ENCODE peak calls at places on chromosomes 5 and 9, in five cellular contexts. V, T, Z, B and G are unnamed samples.

GRCh38 chr5:40906351-40906751 is 2.9 kb upstream of the C7 start:
- DNase-seq in T (no peak), Z (no peak), B (peak; percentile 9), V (no peak), G (no peak)

GRCh38 chr9:135216236-135216635 is 128.8 kb downstream of the OLFM1 start:
- DNase-seq in Z (no peak), V (no peak), T (no peak), B (no peak), G (no peak)

GRCh38 chr5:150077996-150078801 is 8.2 kb downstream of the CSF1R start:
- DNase-seq in V (no peak), B (no peak), T (no peak), Z (no peak), G (no peak)

GRCh38 chr9:2116073-2116472 is 100.9 kb downstream of the SMARCA2 start:
- DNase-seq in B (peak; percentile 7), V (peak; percentile 29), Z (peak; percentile 7), T (peak; percentile 17), G (peak; percentile 59)

GRCh38 chr9:71665247-71665646 is 103.1 kb downstream of the CEMIP2 start:
- DNase-seq in Z (no peak), B (no peak), V (no peak), T (no peak), G (no peak)

GRCh38 chr9:77989437-77989836 is 42.2 kb downstream of the GNAQ start:
- DNase-seq in Z (no peak), B (no peak), T (no peak), V (no peak), G (no peak)

GRCh38 chr9:20208951-20209350 is 413.3 kb downstream of the MLLT3 start:
- DNase-seq in B (no peak), T (no peak), V (no peak), Z (no peak), G (no peak)

GRCh38 chr9:2928386-2928785 is 84.5 kb upstream of the PUM3 start:
- DNase-seq in T (no peak), B (no peak), Z (no peak), V (no peak), G (no peak)

GRCh38 chr9:129719135-129719534 is 33.7 kb downstream of the PTGES start:
- DNase-seq in Z (peak; percentile 50), V (no peak), B (no peak), T (no peak), G (no peak)

GRCh38 chr5:131749138-131749537 is 47.7 kb downstream of the FNIP1 start:
- DNase-seq in V (no peak), Z (no peak), T (no peak), B (no peak), G (peak; percentile 52)

GRCh38 chr9:97774657-97775056 is 77.5 kb upstream of the XPA start:
- DNase-seq in T (no peak), V (no peak), B (no peak), Z (no peak), G (no peak)
- TF ChIP-seq MYC in T (no peak), V (no peak), B (no peak), Z (no peak), G (no peak)

DNA sequence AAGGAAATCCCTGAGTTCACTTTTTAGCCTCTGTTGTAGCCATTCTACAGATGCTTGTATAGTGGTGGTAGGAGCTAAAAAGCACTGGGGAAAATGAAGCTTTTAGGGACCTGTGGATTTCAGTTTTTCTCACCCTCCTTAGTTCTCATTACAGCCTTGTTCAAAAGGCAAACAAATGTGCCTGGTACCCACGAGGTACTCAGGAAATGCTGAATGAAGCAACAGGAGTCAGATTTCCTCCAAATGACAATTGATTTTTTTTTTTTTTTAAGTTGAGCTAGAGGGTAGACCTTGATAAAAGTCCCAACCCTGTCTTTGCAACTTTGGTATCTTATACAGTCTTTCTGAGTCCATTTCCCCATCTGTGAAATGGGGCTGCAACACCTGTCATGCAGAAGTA is 21.3 kb upstream of the TMOD1 start:
- DNase-seq in Z (no peak), B (no peak), T (no peak), V (no peak), G (no peak)
- TF ChIP-seq MYC in Z (no peak), B (no peak), T (no peak), V (no peak), G (peak; percentile 24)

GRCh38 chr9:84997472-84997871 is 327.9 kb downstream of the NTRK2 start:
- DNase-seq in B (no peak), V (no peak), Z (no peak), T (no peak), G (peak; percentile 2)

GRCh38 chr9:84996716-84997115 is 327.2 kb downstream of the NTRK2 start:
- DNase-seq in T (no peak), B (no peak), Z (no peak), V (no peak), G (no peak)

GRCh38 chr9:84998639-84999038 is 329.1 kb downstream of the NTRK2 start:
- DNase-seq in V (no peak), T (no peak), B (no peak), Z (no peak), G (no peak)

GRCh38 chr9:84993105-84993504 is 323.6 kb downstream of the NTRK2 start:
- DNase-seq in T (no peak), V (no peak), B (no peak), Z (no peak), G (no peak)

DNA sequence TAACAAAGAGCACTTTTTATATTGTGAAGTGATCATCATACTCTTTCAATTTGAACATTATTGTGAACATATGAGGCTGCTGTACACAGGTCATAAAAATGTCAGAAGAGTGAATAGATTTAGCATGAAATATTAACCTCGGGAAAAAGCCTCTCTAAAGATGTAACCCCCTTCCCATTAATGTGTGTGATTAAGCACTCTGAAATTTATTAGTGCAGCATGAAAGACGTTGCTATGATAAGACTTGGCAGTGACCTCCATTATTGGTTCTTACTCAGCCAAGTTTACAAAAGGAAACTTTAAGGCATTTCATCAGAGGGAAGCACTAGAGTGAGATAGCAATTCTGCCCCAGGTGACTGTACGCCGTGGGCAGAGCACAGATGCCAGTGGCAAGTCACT is 326.5 kb downstream of the NTRK2 start:
- DNase-seq in B (no peak), T (no peak), V (peak; percentile 49), Z (no peak), G (no peak)
- TF ChIP-seq MYC in B (no peak), T (no peak), V (no peak), Z (no peak), G (no peak)

GRCh38 chr9:138083873-138084272 is 206.3 kb downstream of the CACNA1B start:
- DNase-seq in B (no peak), T (no peak), V (no peak), Z (no peak), G (no peak)

GRCh38 chr9:138078846-138079245 is 201.3 kb downstream of the CACNA1B start:
- DNase-seq in T (no peak), B (no peak), Z (no peak), V (no peak), G (no peak)

GRCh38 chr9:138085568-138085967 is 208.0 kb downstream of the CACNA1B start:
- DNase-seq in B (no peak), T (no peak), Z (no peak), V (no peak), G (no peak)

GRCh38 chr9:138080979-138081378 is 203.4 kb downstream of the CACNA1B start:
- DNase-seq in Z (no peak), T (no peak), B (no peak), V (no peak), G (no peak)

GRCh38 chr9:138082918-138083636 is 205.5 kb downstream of the CACNA1B start:
- DNase-seq in T (no peak), V (no peak), B (no peak), Z (no peak), G (no peak)
- TF ChIP-seq MYC in T (no peak), V (no peak), B (no peak), Z (no peak), G (no peak)

GRCh38 chr5:30638899-30639298 is 554.6 kb upstream of the CDH6 start:
- DNase-seq in B (no peak), T (no peak), V (no peak), Z (no peak), G (no peak)
- TF ChIP-seq MYC in B (no peak), T (no peak), V (no peak), Z (no peak), G (no peak)

GRCh38 chr5:685262-686171 is 7.6 kb downstream of the TPPP start:
- DNase-seq in Z (no peak), B (no peak), V (no peak), T (no peak), G (peak; percentile 5)
- TF ChIP-seq MYC in Z (no peak), B (no peak), V (no peak), T (no peak), G (no peak)

DNA sequence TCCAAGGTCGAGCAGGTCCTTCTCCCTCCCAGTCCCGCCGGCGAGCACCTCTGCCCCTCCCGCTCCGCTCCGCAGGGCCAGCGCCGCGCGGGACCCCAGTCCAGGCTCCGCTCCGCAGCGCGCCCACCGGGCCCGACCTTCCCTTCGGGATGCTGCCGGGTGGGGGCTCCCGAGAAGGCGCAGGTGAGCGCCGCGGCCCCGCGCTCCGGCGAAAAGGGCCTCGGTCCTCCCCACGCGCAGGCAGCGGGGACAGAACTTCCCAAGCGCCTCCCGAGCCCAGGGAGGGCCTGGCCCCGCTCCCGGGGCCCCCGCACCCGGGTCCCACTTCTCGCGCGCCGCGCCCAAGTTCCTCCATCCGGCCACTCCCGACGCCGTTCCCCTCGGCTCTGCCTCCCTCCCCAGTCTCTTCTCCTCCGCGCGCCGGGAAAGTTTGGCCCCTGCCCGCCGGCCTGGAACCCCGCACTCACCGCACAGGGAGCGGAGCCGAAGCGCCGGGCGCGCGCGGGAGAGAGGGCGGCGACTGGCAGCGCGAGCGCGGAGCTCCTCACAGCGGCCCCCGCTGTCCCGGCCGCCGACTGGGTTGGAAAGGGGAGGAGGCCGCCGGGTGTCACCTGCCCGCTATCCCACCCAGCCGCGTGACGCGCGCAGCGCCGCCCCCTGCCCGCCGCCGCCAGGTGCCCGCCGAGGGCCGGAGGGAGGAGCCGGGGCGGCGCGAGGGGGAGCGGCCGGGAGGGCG is at the start of gene ELOVL7:
- DNase-seq in Z (peak; percentile 83), T (peak; percentile 14), B (peak; percentile 59), V (peak; percentile 70), G (no peak)
- TF ChIP-seq MYC in Z (peak; percentile 16), T (no peak), B (no peak), V (no peak), G (no peak)

DNA sequence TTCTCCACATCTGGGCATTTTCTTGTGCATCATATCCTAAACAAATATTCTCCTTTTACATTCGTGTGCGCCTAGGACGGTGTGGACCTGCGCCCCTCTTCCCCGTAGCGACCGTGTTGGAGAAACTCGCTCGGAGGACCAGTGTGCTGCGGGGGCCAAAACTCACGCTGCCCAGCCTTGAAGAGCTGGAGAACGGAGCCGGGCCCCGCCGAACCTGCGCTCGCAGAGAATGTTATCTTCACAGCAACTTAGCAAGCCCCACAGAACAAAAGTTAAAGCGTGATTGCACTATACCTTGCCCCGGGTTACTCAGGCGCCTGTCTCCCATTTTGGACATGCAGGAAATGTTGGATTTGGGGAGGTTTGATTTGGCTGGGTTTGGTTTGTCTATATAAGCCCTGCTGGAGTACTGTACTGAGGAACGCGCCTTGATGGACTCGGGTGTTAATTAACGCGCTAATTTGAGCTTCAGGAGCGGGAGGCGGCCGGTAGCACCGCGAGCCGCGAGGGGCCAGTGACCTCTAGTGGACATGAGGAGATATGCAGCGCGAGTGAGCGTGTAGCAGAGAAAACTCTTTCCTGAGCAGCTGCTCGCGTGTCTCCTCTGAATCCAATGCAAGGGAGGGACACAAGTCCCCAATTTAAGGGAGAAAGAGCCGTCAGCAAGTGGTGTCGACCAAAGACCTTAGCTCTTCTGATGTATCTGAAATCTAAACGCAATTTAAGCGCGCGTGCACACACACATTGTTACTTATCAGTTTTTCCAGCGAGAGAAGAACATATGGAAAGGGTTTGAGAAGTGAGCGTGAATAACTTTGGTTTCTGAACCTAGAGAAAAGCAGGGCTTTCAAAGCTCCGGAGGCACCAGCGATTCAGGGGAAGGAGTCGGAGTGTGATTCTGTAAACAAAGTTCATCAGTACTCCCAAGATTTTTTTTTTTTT is 192.1 kb downstream of the MEF2C start:
- DNase-seq in B (peak; percentile 7), Z (peak; percentile 73), V (peak; percentile 49), T (peak; percentile 72), G (peak; percentile 74)
- TF ChIP-seq MYC in B (no peak), Z (peak; percentile 38), V (no peak), T (no peak), G (no peak)